ENCODE peak calls at places on chromosomes 4 and X, in eight cellular contexts. E is heart right ventricle; U is T-helper 2 cell; F is CD4-positive, alpha-beta T cell; I is progenitor cell of endocrine pancreas; W is NCI-H1105; O is stimulated activated effector memory CD8-positive, alpha-beta T cell treated with anti-CD3 and anti-CD28 coated beads, Interleukin-12 subunit alpha, Interleukin-12 subunit beta, amount 100 ng/mL, for 72 hours; Q is activated CD8-positive, alpha-beta memory T cell treated with anti-CD3 and anti-CD28 coated beads, Interleukin-2, amount 10 ng/mL, durations not matched to agents 7 days and 5 days. G is an unnamed sample.

GRCh38 chr4:124941267-124941666 is 228.7 kb upstream of the ANKRD50 start:
- DNase-seq in F (no peak), Q (no peak), U (no peak), E (no peak), I (no peak), O (no peak), W (no peak), G (no peak)

GRCh38 chrX:38649227-38649626 is 87.9 kb downstream of the TSPAN7 start:
- DNase-seq in Q (no peak), I (no peak), U (no peak), E (no peak), W (no peak), O (no peak), F (no peak), G (no peak)

GRCh38 chr4:88012652-88013051 is 5.2 kb downstream of the PKD2 start:
- DNase-seq in W (no peak), F (no peak), I (no peak), E (no peak), U (no peak), Q (no peak), O (no peak), G (no peak)

GRCh38 chr4:106679063-106679462 is 310.5 kb upstream of the GIMD1 start:
- DNase-seq in U (no peak), I (no peak), Q (no peak), F (no peak), E (no peak), O (no peak), W (no peak), G (no peak)

GRCh38 chr4:89254847-89255246 is 52.8 kb downstream of the GPRIN3 start:
- DNase-seq in Q (peak), W (no peak), E (no peak), I (no peak), F (peak), U (no peak), O (peak), G (no peak)

GRCh38 chr4:53015681-53016080 is 153.6 kb downstream of the RASL11B start:
- DNase-seq in U (no peak), Q (no peak), I (no peak), E (peak), F (no peak), O (no peak), W (no peak), G (no peak)

GRCh38 chr4:142845293-142846070 is 619 bp downstream of the INPP4B start:
- DNase-seq in I (peak), W (no peak), O (no peak), F (peak), E (peak), Q (no peak), U (no peak), G (no peak)

GRCh38 chr4:169351860-169352259 is 81.1 kb upstream of the SH3RF1 start:
- DNase-seq in F (no peak), E (peak), U (no peak), I (no peak), W (no peak), Q (no peak), O (no peak), G (no peak)

GRCh38 chr4:56261027-56261426 is 126.3 kb downstream of the AASDH start:
- DNase-seq in F (no peak), O (peak), U (peak), E (no peak), W (no peak), Q (peak), I (no peak), G (no peak)

GRCh38 chr4:2817701-2818350 is 24.9 kb downstream of the SH3BP2 start:
- DNase-seq in O (no peak), U (no peak), W (no peak), I (peak), E (no peak), Q (no peak), F (peak), G (no peak)

GRCh38 chr4:53921856-53922255 is 142.5 kb downstream of the CHIC2 start:
- DNase-seq in F (no peak), O (no peak), Q (no peak), E (no peak), I (no peak), U (no peak), W (no peak), G (no peak)

GRCh38 chr4:115357767-115358166 is 244.3 kb upstream of the NDST4 start:
- DNase-seq in Q (no peak), O (no peak), I (no peak), E (no peak), W (no peak), U (no peak), F (no peak), G (no peak)

GRCh38 chrX:48589482-48590162 is 7.7 kb upstream of the WDR13 start:
- DNase-seq in F (no peak), O (no peak), Q (no peak), I (no peak), W (no peak), E (no peak), U (no peak), G (no peak)

GRCh38 chrX:13652256-13653021 is 502 bp upstream of the TCEANC start:
- DNase-seq in Q (no peak), U (no peak), E (no peak), W (no peak), I (no peak), F (no peak), O (no peak), G (no peak)

GRCh38 chr4:673349-674091 is 556 bp downstream of the ATP5ME start:
- DNase-seq in W (no peak), F (no peak), Q (peak), O (no peak), E (peak), U (no peak), I (no peak), G (no peak)

GRCh38 chr4:65670331-65671031 is at the start of gene EPHA5:
- DNase-seq in E (peak), U (no peak), F (no peak), Q (no peak), O (no peak), I (peak), W (peak), G (no peak)

GRCh38 chr4:37827802-37828321 is 1.4 kb downstream of the PGM2 start:
- DNase-seq in E (no peak), W (no peak), U (no peak), F (no peak), O (no peak), Q (no peak), I (no peak), G (no peak)

GRCh38 chrX:27746516-27746915 is 61.3 kb upstream of the MAGEB10 start:
- DNase-seq in I (no peak), O (no peak), Q (no peak), W (no peak), U (no peak), E (no peak), F (no peak), G (no peak)

GRCh38 chrX:83934220-83934619 is 73.3 kb downstream of the CYLC1 start:
- DNase-seq in Q (no peak), U (no peak), I (no peak), O (no peak), F (no peak), E (no peak), W (no peak), G (no peak)

GRCh38 chr4:126843492-126844067 is 789.2 kb upstream of the INTU start:
- DNase-seq in E (no peak), F (no peak), I (no peak), W (no peak), U (no peak), Q (no peak), O (no peak), G (no peak)

GRCh38 chr4:42768125-42768748 is 111.3 kb upstream of the ATP8A1 start:
- DNase-seq in U (no peak), F (no peak), E (no peak), O (no peak), W (no peak), Q (no peak), I (no peak), G (no peak)

GRCh38 chr4:147491076-147491475 is 10.2 kb downstream of the EDNRA start:
- DNase-seq in I (no peak), E (no peak), U (no peak), W (no peak), Q (no peak), O (no peak), F (no peak), G (no peak)

GRCh38 chrX:56068274-56068758 is 163.8 kb upstream of the KLF8 start:
- DNase-seq in U (no peak), Q (no peak), I (no peak), F (no peak), O (no peak), W (no peak), E (no peak), G (no peak)

GRCh38 chr4:185713272-185713671 is 98.7 kb downstream of the SORBS2 start:
- DNase-seq in F (no peak), I (no peak), W (no peak), Q (no peak), U (no peak), O (no peak), E (no peak), G (no peak)

GRCh38 chr4:124181045-124181444 is 531.5 kb downstream of the ANKRD50 start:
- DNase-seq in F (no peak), W (no peak), E (no peak), I (no peak), U (no peak), O (no peak), Q (no peak), G (no peak)

GRCh38 chr4:177308842-177309524 is 691 bp upstream of the NEIL3 start:
- DNase-seq in O (peak), F (no peak), Q (peak), I (no peak), W (no peak), E (no peak), U (no peak), G (no peak)

GRCh38 chr4:88706574-88706973 is 8.9 kb upstream of the NAP1L5 start:
- DNase-seq in I (no peak), W (peak), E (no peak), O (no peak), Q (no peak), F (no peak), U (no peak), G (no peak)

GRCh38 chrX:13570245-13570573 is 808 bp downstream of the EGFL6 start:
- DNase-seq in U (no peak), W (no peak), Q (no peak), I (no peak), E (no peak), F (no peak), O (no peak), G (no peak)

GRCh38 chrX:35101901-35102300 is 159.3 kb downstream of the FAM47B start:
- DNase-seq in E (no peak), W (no peak), U (no peak), O (no peak), Q (no peak), I (no peak), F (no peak), G (no peak)

GRCh38 chrX:123859409-123859827 is 435 bp upstream of the XIAP start:
- DNase-seq in Q (no peak), F (no peak), U (no peak), O (peak), W (peak), I (no peak), E (no peak), G (no peak)

GRCh38 chrX:66684196-66684595 is 45.3 kb upstream of the EDA2R start:
- DNase-seq in O (no peak), U (no peak), W (no peak), E (no peak), F (no peak), Q (no peak), I (no peak), G (no peak)